ENCODE peak calls at places on chromosomes 3 and 15, in four cellular contexts. F, T, O and J are unnamed samples.

GRCh38 chr3:139937674-139938279 is 2.8 kb downstream of the CLSTN2 start:
- DNase-seq in F (peak; percentile 64), T (peak; percentile 31), O (peak; percentile 80), J (peak; percentile 56)

GRCh38 chr3:184725176-184725575 is 13.3 kb upstream of the MAGEF1 start:
- DNase-seq in F (no peak), T (no peak), O (no peak), J (no peak)

GRCh38 chr3:123546133-123546755 is 38.6 kb downstream of the HACD2 start:
- DNase-seq in F (no peak), T (peak; percentile 36), O (no peak), J (no peak)

GRCh38 chr3:114764056-114764492 is 383.0 kb downstream of the ZBTB20 start:
- DNase-seq in F (no peak), T (no peak), O (no peak), J (no peak)

GRCh38 chr3:169133178-169134161 is 530.0 kb downstream of the MECOM start:
- DNase-seq in F (no peak), T (no peak), O (no peak), J (no peak)

GRCh38 chr15:94206463-94207167 is 24.7 kb upstream of the MCTP2 start:
- DNase-seq in F (no peak), T (peak; percentile 94), O (no peak), J (no peak)

GRCh38 chr15:70320077-70320830 is 222.5 kb upstream of the TLE3 start:
- DNase-seq in F (no peak), T (no peak), O (no peak), J (no peak)

GRCh38 chr3:119329551-119329950 is 35.4 kb downstream of the ARHGAP31 start:
- DNase-seq in F (no peak), T (no peak), O (no peak), J (no peak)

GRCh38 chr3:139518296-139518695 is 21.2 kb downstream of the RBP1 start:
- DNase-seq in F (no peak), T (no peak), O (no peak), J (no peak)

GRCh38 chr15:75573001-75573400 is 6.1 kb downstream of the PTPN9 start:
- DNase-seq in F (no peak), T (no peak), O (no peak), J (no peak)

GRCh38 chr15:91413142-91413541 is 313.1 kb downstream of the SV2B start:
- DNase-seq in F (no peak), T (peak; percentile 20), O (no peak), J (no peak)

GRCh38 chr3:23435318-23435717 is 232.2 kb downstream of the UBE2E2 start:
- DNase-seq in F (no peak), T (no peak), O (no peak), J (no peak)

GRCh38 chr3:154356009-154356408 is 31.7 kb upstream of the DHX36 start:
- DNase-seq in F (no peak), T (peak; percentile 26), O (no peak), J (no peak)

GRCh38 chr3:31943041-31943440 is 38.0 kb downstream of the OSBPL10 start:
- DNase-seq in F (no peak), T (peak; percentile 51), O (no peak), J (no peak)

GRCh38 chr3:177567833-177568232 is 370.6 kb upstream of the TBL1XR1 start:
- DNase-seq in F (no peak), T (peak; percentile 48), O (no peak), J (no peak)

GRCh38 chr15:77825546-77825945 is 192.8 kb upstream of the LINGO1 start:
- DNase-seq in F (no peak), T (no peak), O (no peak), J (no peak)

GRCh38 chr3:35641920-35642532 is 2.7 kb downstream of the ARPP21 start:
- DNase-seq in F (no peak), T (no peak), O (no peak), J (no peak)

GRCh38 chr3:16695710-16696109 is 90.5 kb upstream of the DAZL start:
- DNase-seq in F (no peak), T (no peak), O (no peak), J (no peak)

GRCh38 chr3:184234671-184235380 is 5.4 kb downstream of the VWA5B2 start:
- DNase-seq in F (no peak), T (no peak), O (no peak), J (no peak)

GRCh38 chr3:5010706-5011554 is 31.7 kb downstream of the BHLHE40 start:
- DNase-seq in F (no peak), T (no peak), O (no peak), J (no peak)

GRCh38 chr3:63492464-63492863 is 160.0 kb upstream of the SNTN start:
- DNase-seq in F (no peak), T (no peak), O (no peak), J (no peak)

GRCh38 chr15:75347222-75348033 is 589 bp downstream of the NEIL1 start:
- DNase-seq in F (peak; percentile 39), T (no peak), O (peak; percentile 69), J (peak; percentile 86)

GRCh38 chr3:141959921-141960554 is 83.6 kb downstream of the ATP1B3 start:
- DNase-seq in F (no peak), T (peak; percentile 61), O (peak; percentile 38), J (no peak)

GRCh38 chr3:186414735-186415419 is 52.8 kb upstream of the DGKG start:
- DNase-seq in F (no peak), T (peak; percentile 79), O (peak; percentile 52), J (peak; percentile 19)

GRCh38 chr15:72758195-72758594 is 25.4 kb downstream of the ADPGK start:
- DNase-seq in F (no peak), T (peak; percentile 81), O (no peak), J (no peak)

GRCh38 chr3:119181765-119182164 is 8.4 kb downstream of the UPK1B start:
- DNase-seq in F (no peak), T (peak; percentile 75), O (no peak), J (no peak)

GRCh38 chr3:20173844-20174410 is 12.1 kb downstream of the SGO1 start:
- DNase-seq in F (no peak), T (no peak), O (no peak), J (no peak)

GRCh38 chr15:92845109-92845508 is 55.0 kb upstream of the CHD2 start:
- DNase-seq in F (no peak), T (peak; percentile 35), O (no peak), J (no peak)

GRCh38 chr3:37652851-37653250 is 208.8 kb upstream of the CTDSPL start:
- DNase-seq in F (no peak), T (peak; percentile 35), O (no peak), J (no peak)

GRCh38 chr3:44208086-44208485 is 33.6 kb upstream of the TOPAZ1 start:
- DNase-seq in F (no peak), T (peak; percentile 50), O (no peak), J (no peak)

GRCh38 chr3:150391200-150391599 is 16.9 kb upstream of the TSC22D2 start:
- DNase-seq in F (no peak), T (no peak), O (no peak), J (no peak)

GRCh38 chr15:25170781-25171110 is 216.0 kb downstream of the SNRPN start:
- DNase-seq in F (no peak), T (no peak), O (no peak), J (no peak)

DNA sequence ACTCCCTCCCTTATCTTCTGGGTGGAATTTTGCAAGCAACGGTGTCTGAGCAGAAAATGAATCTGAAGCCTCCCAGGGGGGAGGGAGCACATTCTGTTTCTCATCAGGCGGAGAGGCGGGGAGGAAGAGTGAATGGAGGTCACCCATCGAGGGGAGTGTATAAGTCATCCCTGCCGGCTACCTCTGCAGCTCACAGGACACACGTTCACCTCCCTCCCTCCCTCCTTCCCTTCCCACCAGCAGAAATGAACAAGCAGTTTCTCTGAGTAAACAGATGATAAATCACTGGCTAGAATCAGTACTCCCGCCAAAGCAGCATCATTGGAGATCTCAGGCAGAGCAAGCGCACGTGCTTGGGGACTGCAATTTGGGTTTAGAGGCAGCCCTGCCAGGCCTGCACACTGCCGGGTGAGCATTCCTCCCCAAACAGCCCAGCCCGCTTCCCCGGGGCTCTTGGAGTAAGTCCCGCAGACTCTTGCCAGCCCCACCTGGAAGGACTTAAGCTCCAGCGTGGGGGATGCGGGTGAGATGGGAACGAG is 38.3 kb downstream of the CPN2 start:
- DNase-seq in F (peak; percentile 64), T (no peak), O (peak; percentile 88), J (peak; percentile 82)
- H3K27me3 ChIP-seq in F (no peaks in the 10 kb centered on the region), T (no peaks in the 10 kb centered on the region), O (no peaks in the 10 kb centered on the region), J (peaks cover 5% of the 10 kb centered on the region)

DNA sequence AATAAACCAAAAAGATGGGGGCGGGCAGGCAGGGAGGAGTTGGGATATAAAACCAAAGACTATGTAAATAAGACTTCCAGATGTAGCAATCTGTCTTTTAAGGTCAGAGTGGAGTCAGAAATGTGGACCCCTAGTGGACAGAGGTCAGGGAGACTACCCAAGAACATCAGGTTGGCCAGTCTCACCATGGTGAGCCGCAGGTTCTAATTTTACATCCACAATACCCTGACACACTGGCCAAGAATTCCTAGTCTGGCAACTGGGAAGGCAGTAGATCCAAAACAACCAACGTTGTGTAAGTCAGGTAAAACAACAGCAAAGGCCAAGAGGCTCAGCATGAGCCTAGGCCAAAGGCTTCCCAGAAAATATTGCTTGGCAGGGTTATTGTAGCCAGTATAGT is 203.4 kb downstream of the FOXP1 start:
- DNase-seq in F (peak; percentile 45), T (no peak), O (no peak), J (no peak)
- TF ChIP-seq CTCF in F (no peak), T (no peak), O (no peak), J (peak; percentile 44)

GRCh38 chr15:90035095-90035834 is 34.1 kb downstream of the ZNF710 start:
- DNase-seq in F (peak; percentile 42), T (no peak), O (no peak), J (peak; percentile 59)
- H3K4me1 ChIP-seq in F (peaks cover 69% of the 10 kb centered on the region), T (peaks cover 3% of the 10 kb centered on the region), O (peaks cover 25% of the 10 kb centered on the region), J (peaks cover 20% of the 10 kb centered on the region)

GRCh38 chr15:28106294-28107110 is 7.4 kb upstream of the OCA2 start:
- DNase-seq in F (no peak), T (no peak), O (no peak), J (no peak)

GRCh38 chr15:28103831-28104230 is 4.7 kb upstream of the OCA2 start:
- DNase-seq in F (no peak), T (no peak), O (no peak), J (no peak)

GRCh38 chr15:28105793-28106192 is 6.7 kb upstream of the OCA2 start:
- DNase-seq in F (no peak), T (no peak), O (no peak), J (no peak)

GRCh38 chr15:28104326-28104725 is 5.2 kb upstream of the OCA2 start:
- DNase-seq in F (no peak), T (no peak), O (no peak), J (no peak)

DNA sequence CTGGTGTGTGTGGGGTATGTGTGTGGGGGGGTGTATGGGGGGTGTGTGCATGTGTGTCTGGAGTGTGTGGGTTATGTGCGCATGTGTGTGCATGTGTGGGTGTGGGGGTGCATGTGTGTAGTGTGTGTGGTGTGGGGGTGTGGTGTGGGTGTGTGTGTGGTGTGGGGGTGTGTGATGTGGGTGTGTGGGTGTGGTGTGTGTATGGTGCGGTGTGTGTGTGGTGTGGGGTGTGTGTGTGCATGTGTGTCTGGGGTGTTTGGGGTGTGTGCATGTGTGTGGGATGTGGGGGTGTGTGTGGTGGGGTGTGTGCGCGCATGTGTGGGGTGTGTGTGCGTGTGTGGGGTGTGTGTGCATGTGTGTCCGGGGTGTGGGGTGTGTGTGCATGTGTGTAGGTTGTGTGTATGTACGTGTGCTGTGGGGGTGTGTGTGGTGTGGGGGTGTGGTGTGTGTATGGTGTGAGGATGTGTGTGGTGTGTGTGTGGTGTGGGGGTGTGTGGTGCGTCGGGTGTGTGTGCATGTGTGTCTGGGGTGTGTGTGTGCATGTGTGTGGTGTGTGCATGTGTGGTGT is 6.2 kb upstream of the OCA2 start:
- DNase-seq in F (no peak), T (no peak), O (no peak), J (no peak)
- H3K27me3 ChIP-seq in F (no peaks in the 10 kb centered on the region), T (peaks cover 8% of the 10 kb centered on the region), O (no peaks in the 10 kb centered on the region), J (peaks cover 14% of the 10 kb centered on the region)

GRCh38 chr3:14337828-14338227 is 64.6 kb upstream of the SLC6A6 start:
- DNase-seq in F (no peak), T (no peak), O (no peak), J (no peak)
- TF ChIP-seq CTCF in F (no peak), T (no peak), O (no peak), J (no peak)

GRCh38 chr3:9406856-9407626 is 9.6 kb downstream of the SETD5 start:
- DNase-seq in F (no peak), T (no peak), O (no peak), J (no peak)
- H3K4me1 ChIP-seq in F (peaks cover 95% of the 10 kb centered on the region), T (peaks cover 38% of the 10 kb centered on the region), O (peaks cover 22% of the 10 kb centered on the region), J (peaks cover 98% of the 10 kb centered on the region)